ENCODE peak calls at places on chromosome 12, in nine cellular contexts. T is dorsolateral prefrontal cortex, M is adrenal gland, K is colonic mucosa, Z is H9, O is neural crest cell, P is right lobe of liver, Y is retinal pigment epithelial cell, E is fibroblast of mammary gland. G is an unnamed sample.

GRCh38 chr12:127143020-127143419 is 1124.0 kb upstream of the TMEM132C start:
- DNase-seq in K (no peak), O (no peak), E (no peak), M (no peak), P (no peak), Z (peak; percentile 91), Y (no peak), T (no peak), G (no peak)

GRCh38 chr12:110689601-110690430 is 901 bp upstream of the HVCN1 start:
- DNase-seq in Y (no peak), O (no peak), M (no peak), Z (peak; percentile 81), T (no peak), K (peak; percentile 27), E (peak; percentile 16), P (no peak), G (peak; percentile 72)

GRCh38 chr12:124567035-124567672 is at the start of gene NCOR2:
- DNase-seq in E (no peak), P (peak; percentile 59), Y (no peak), K (no peak), M (no peak), T (no peak), O (peak; percentile 39), Z (no peak), G (no peak)

GRCh38 chr12:95820096-95820703 is 29.6 kb upstream of the NTN4 start:
- DNase-seq in Z (no peak), T (peak; percentile 4), P (peak; percentile 65), K (peak; percentile 66), O (no peak), M (peak; percentile 73), Y (no peak), E (peak; percentile 66), G (no peak)

GRCh38 chr12:129762436-129762835 is 141.4 kb downstream of the TMEM132D start:
- DNase-seq in E (no peak), O (no peak), Z (no peak), K (no peak), M (no peak), T (no peak), Y (no peak), P (no peak), G (no peak)

GRCh38 chr12:2322554-2323120 is 269.9 kb downstream of the CACNA1C start:
- DNase-seq in P (no peak), O (no peak), E (no peak), T (no peak), K (no peak), Z (no peak), M (no peak), Y (no peak), G (no peak)

GRCh38 chr12:107847430-107847829 is 72.9 kb downstream of the ASCL4 start:
- DNase-seq in P (no peak), T (no peak), O (no peak), Y (no peak), Z (no peak), K (no peak), M (no peak), E (no peak), G (no peak)

GRCh38 chr12:5511644-5512584 is 80.0 kb downstream of the NTF3 start:
- DNase-seq in T (no peak), O (peak; percentile 19), P (peak; percentile 62), M (no peak), E (no peak), Y (no peak), K (peak; percentile 52), Z (peak; percentile 61), G (no peak)

GRCh38 chr12:126069549-126070165 is 1004.4 kb downstream of the AACS start:
- DNase-seq in P (peak; percentile 54), O (peak; percentile 76), E (peak; percentile 58), M (peak; percentile 73), T (no peak), Y (peak; percentile 16), Z (peak; percentile 78), K (peak; percentile 57), G (no peak)

GRCh38 chr12:29427964-29428363 is 47.0 kb upstream of the ERGIC2 start:
- DNase-seq in K (no peak), M (no peak), T (no peak), Z (no peak), O (no peak), E (no peak), P (no peak), Y (no peak), G (no peak)

GRCh38 chr12:2335109-2335508 is 282.3 kb downstream of the CACNA1C start:
- DNase-seq in O (no peak), T (no peak), P (no peak), Z (no peak), K (no peak), Y (no peak), E (no peak), M (no peak), G (no peak)

GRCh38 chr12:48349471-48349870 is 1.2 kb downstream of the ZNF641 start:
- DNase-seq in Z (no peak), Y (no peak), K (no peak), M (no peak), T (no peak), E (peak; percentile 45), P (no peak), O (no peak), G (no peak)

GRCh38 chr12:110744176-110744575 is 1.5 kb upstream of the PPP1CC start:
- DNase-seq in Z (no peak), T (peak; percentile 29), E (peak; percentile 48), K (peak; percentile 32), P (no peak), M (peak; percentile 67), O (no peak), Y (no peak), G (no peak)

GRCh38 chr12:113477171-113477841 is 5.6 kb upstream of the LHX5 start:
- DNase-seq in M (no peak), P (no peak), Z (peak; percentile 86), K (no peak), T (no peak), O (no peak), Y (no peak), E (no peak), G (no peak)

GRCh38 chr12:47741340-47741703 is 16.0 kb upstream of the ENDOU start:
- DNase-seq in M (peak; percentile 78), Y (no peak), Z (no peak), K (peak; percentile 81), P (peak; percentile 63), T (peak; percentile 54), E (no peak), O (no peak), G (no peak)

GRCh38 chr12:50185496-50185895 is 18.3 kb upstream of the CERS5 start:
- DNase-seq in P (no peak), K (no peak), Z (no peak), T (no peak), M (no peak), E (no peak), Y (no peak), O (no peak), G (no peak)

GRCh38 chr12:6954754-6955461 is 3.8 kb downstream of the PTPN6 start:
- DNase-seq in E (no peak), O (no peak), K (no peak), M (peak; percentile 69), Z (no peak), T (no peak), P (no peak), Y (no peak), G (no peak)

GRCh38 chr12:40010899-40011774 is 94.7 kb downstream of the SLC2A13 start:
- DNase-seq in Y (peak; percentile 13), T (peak; percentile 25), P (peak; percentile 65), K (peak; percentile 77), O (peak; percentile 40), M (peak; percentile 75), Z (peak; percentile 61), E (peak; percentile 81), G (no peak)
- TF ChIP-seq CTCF in Y (peak; percentile 84), T (peak; percentile 73), P (peak; percentile 77), K (peak; percentile 87), O (peak; percentile 85), M (peak; percentile 77), Z (peak; percentile 86), E (peak; percentile 90), G (peak; percentile 74)

GRCh38 chr12:15592934-15593333 is 196.3 kb downstream of the EPS8 start:
- DNase-seq in E (peak; percentile 44), Z (no peak), M (no peak), Y (no peak), O (no peak), P (no peak), K (no peak), T (no peak), G (no peak)
- TF ChIP-seq CTCF in E (peak; percentile 36), Z (no peak), M (no peak), Y (no peak), O (no peak), P (no peak), K (no peak), T (no peak), G (no peak)

GRCh38 chr12:42546709-42547108 is 42.8 kb downstream of the PRICKLE1 start:
- DNase-seq in T (no peak), Y (no peak), O (no peak), Z (no peak), E (no peak), K (no peak), P (no peak), M (no peak), G (no peak)

GRCh38 chr12:42539696-42540095 is 49.9 kb downstream of the PRICKLE1 start:
- DNase-seq in T (no peak), K (no peak), O (no peak), E (no peak), P (no peak), M (no peak), Z (no peak), Y (no peak), G (no peak)

GRCh38 chr12:42538203-42538602 is 51.3 kb downstream of the PRICKLE1 start:
- DNase-seq in Z (no peak), K (no peak), T (no peak), O (no peak), P (no peak), M (no peak), Y (no peak), E (no peak), G (no peak)

DNA sequence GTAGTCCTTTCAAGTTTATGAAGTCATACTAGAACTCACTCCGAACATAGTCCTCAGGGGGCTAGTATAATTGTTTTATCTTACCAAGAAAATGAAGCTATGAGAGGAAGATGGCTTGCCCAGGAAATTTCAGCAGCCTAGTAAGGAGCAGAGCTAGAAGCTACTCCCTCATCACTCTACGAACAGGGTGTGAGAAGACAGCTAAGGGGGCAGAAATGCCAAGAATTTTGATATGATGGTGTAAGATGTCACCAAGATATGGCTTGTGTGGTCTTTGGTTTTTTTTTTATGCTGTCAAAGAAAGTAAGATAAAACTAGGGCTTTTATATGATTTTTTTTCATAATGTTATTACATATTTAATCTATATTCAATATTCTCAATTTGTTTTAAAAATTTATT is 47.6 kb downstream of the PRICKLE1 start:
- DNase-seq in O (no peak), K (no peak), M (no peak), Z (no peak), Y (no peak), P (no peak), T (no peak), E (no peak), G (no peak)
- TF ChIP-seq CTCF in O (no peak), K (no peak), M (no peak), Z (no peak), Y (no peak), P (no peak), T (no peak), E (no peak), G (no peak)

GRCh38 chr12:45215419-45216296 is at the start of gene ANO6:
- DNase-seq in T (peak; percentile 30), E (peak; percentile 80), M (peak; percentile 91), P (peak; percentile 96), Z (peak; percentile 88), K (peak; percentile 92), O (peak; percentile 79), Y (peak; percentile 59), G (peak; percentile 28)
- TF ChIP-seq CTCF in T (no peak), E (peak; percentile 32), M (no peak), P (no peak), Z (no peak), K (no peak), O (peak; percentile 50), Y (peak; percentile 45), G (peak; percentile 41)